ENCODE peak calls at places on chromosome 15, in ten cellular contexts. A is A549, Q is body of pancreas, V is heart left ventricle, X is gastrocnemius medialis, J is spleen, O is Peyer's patch, S is uterus, T is stomach, N is IMR-90. W is an unnamed sample.

GRCh38 chr15:69604050-69604378 is 151.4 kb downstream of the RPLP1 start:
- DNase-seq in T (peak; percentile 75), S (no peak), X (no peak), V (no peak), O (no peak), A (no peak), N (no peak), Q (peak; percentile 81), J (no peak), W (no peak)

GRCh38 chr15:83657549-83657948 is 3.6 kb downstream of the ADAMTSL3 start:
- DNase-seq in A (no peak), O (no peak), X (no peak), Q (no peak), N (no peak), V (no peak), S (no peak), J (no peak), T (no peak), W (no peak)

GRCh38 chr15:83446904-83447708 is at the start of gene SH3GL3:
- DNase-seq in O (peak; percentile 68), V (peak; percentile 86), N (peak; percentile 55), S (peak; percentile 77), A (peak; percentile 63), Q (peak; percentile 81), J (peak; percentile 81), X (peak; percentile 37), T (peak; percentile 75), W (peak; percentile 19)

GRCh38 chr15:73771380-73772095 is 18.4 kb upstream of the INSYN1 start:
- DNase-seq in V (no peak), S (no peak), T (no peak), J (no peak), N (no peak), O (no peak), Q (no peak), X (no peak), A (no peak), W (no peak)

GRCh38 chr15:53256457-53256856 is 466.3 kb upstream of the ONECUT1 start:
- DNase-seq in J (no peak), N (no peak), S (no peak), Q (no peak), O (no peak), A (no peak), X (no peak), V (no peak), T (no peak), W (no peak)

GRCh38 chr15:89125038-89125826 is 37.0 kb downstream of the ABHD2 start:
- DNase-seq in N (no peak), V (no peak), S (no peak), Q (peak; percentile 73), X (no peak), T (peak; percentile 56), O (no peak), J (no peak), A (no peak), W (no peak)

GRCh38 chr15:56693761-56694160 is 39.5 kb downstream of the ZNF280D start:
- DNase-seq in V (no peak), J (no peak), X (no peak), S (no peak), Q (no peak), O (no peak), A (no peak), T (no peak), N (peak; percentile 35), W (no peak)

GRCh38 chr15:89171136-89172072 is 50.0 kb downstream of the RLBP1 start:
- DNase-seq in A (peak; percentile 71), N (peak; percentile 36), O (no peak), Q (peak; percentile 67), T (peak; percentile 71), X (peak; percentile 58), V (no peak), S (no peak), J (peak; percentile 76), W (no peak)

GRCh38 chr15:57352535-57353316 is 23.6 kb upstream of the CGNL1 start:
- DNase-seq in T (no peak), J (no peak), S (no peak), X (no peak), N (no peak), Q (no peak), V (no peak), A (no peak), O (no peak), W (no peak)

GRCh38 chr15:51163843-51164242 is 69.1 kb upstream of the TNFAIP8L3 start:
- DNase-seq in N (no peak), Q (no peak), V (no peak), X (no peak), O (no peak), T (no peak), A (no peak), S (no peak), J (no peak), W (no peak)

GRCh38 chr15:79212589-79213139 is 69.9 kb upstream of the ANKRD34C start:
- DNase-seq in T (no peak), A (no peak), S (no peak), Q (no peak), V (no peak), O (no peak), X (no peak), N (no peak), J (no peak), W (no peak)

GRCh38 chr15:25176991-25177954 is 222.5 kb downstream of the SNRPN start:
- DNase-seq in N (no peak), O (peak; percentile 20), J (peak; percentile 51), T (peak; percentile 17), V (no peak), X (no peak), A (no peak), S (peak; percentile 7), Q (no peak), W (no peak)

GRCh38 chr15:27414168-27414870 is 443.3 kb downstream of the GABRG3 start:
- DNase-seq in N (no peak), X (no peak), A (no peak), T (no peak), J (no peak), O (no peak), S (no peak), Q (no peak), V (no peak), W (no peak)

GRCh38 chr15:37099321-37100108 is 834 bp downstream of the MEIS2 start:
- DNase-seq in J (no peak), V (peak; percentile 56), N (peak; percentile 34), X (no peak), S (peak; percentile 66), T (no peak), A (peak; percentile 15), Q (no peak), O (no peak), W (no peak)
- TF ChIP-seq POLR2A in J (no peak), V (no peak), N (no peak), X (no peak), S (no peak), T (no peak), A (no peak), Q (no peak), O (no peak), W (no peak)

DNA sequence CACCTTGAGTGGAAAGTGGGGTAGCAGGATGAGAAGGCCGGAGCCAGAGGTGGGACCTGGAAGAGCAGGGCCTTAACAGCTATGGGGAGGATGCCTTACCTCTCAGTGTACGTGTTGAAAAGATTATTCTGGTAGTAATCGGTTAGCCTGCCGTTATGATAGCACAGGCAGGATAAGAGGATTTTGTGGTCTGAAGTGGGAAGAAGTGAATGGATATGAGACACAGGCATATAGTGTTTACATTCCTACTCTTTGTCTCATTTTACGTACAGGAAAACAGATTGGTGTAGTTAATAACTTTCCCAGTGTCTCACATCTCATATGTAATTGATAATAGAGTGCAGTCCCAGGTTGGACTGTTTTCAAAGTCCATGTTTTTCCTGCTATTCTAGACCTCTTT is 172.3 kb downstream of the KLHL25 start:
- DNase-seq in S (no peak), A (no peak), J (no peak), V (no peak), X (no peak), O (no peak), N (peak; percentile 92), Q (no peak), T (no peak), W (no peak)
- H3K4me3 ChIP-seq in S (peak overlapping the region; percentile 76), A (no peak overlapping the region), J (no peak overlapping the region), V (peak overlapping the region; percentile 58), X (peak overlapping the region; percentile 67), O (peak overlapping the region; percentile 44), N (no peak overlapping the region), Q (no peak overlapping the region), T (peak overlapping the region; percentile 51), W (no peak overlapping the region)

DNA sequence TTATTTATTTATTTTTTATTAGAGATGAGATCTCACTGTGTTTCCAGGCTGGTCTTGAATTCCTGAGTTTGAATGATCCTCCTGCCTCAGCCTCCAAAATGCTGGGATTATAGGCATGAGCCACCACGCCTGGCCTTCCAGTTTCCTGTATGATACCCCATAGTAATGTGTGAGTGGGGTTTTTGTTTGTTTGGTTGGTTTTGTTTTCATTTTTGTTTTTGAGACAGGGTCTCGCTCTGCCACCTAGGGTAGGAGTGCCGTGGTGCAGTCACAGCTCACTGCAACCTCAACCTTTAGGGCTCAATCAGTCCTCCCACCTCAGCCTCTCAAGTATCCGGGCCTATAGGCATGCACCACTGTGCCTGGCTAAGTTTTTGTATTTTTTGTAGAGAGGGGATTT is 30.9 kb downstream of the GOLM2 start:
- DNase-seq in T (no peak), X (no peak), O (no peak), N (no peak), Q (no peak), S (no peak), V (no peak), J (no peak), A (no peak), W (no peak)
- TF ChIP-seq CTCF in T (peak; percentile 11), X (no peak), O (no peak), N (no peak), Q (no peak), S (no peak), V (no peak), J (peak; percentile 32), A (no peak), W (no peak)

DNA sequence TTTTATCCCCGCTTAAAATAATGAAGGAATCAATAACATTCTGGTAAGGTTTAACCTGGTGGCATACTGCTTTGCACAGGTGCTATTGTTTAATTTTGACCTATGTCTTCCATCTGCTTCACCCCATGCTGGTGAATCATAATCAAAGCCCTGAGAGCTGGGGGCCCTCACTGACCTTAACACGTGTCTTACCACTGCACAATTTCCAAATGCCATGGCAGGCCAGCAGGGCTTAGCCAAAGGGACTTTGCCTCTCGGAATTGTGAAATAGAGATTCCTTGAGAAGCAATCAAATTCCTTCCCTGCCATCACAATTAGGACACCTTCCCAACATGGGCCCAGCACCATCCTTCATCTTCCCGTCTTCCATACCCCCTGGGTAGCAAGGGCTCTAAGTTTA is 242.6 kb upstream of the THBS1 start:
- DNase-seq in O (no peak), T (no peak), V (no peak), J (no peak), S (no peak), Q (no peak), X (no peak), N (no peak), A (no peak), W (no peak)
- TF ChIP-seq POLR2A in O (no peak), T (no peak), V (no peak), J (no peak), S (no peak), Q (no peak), X (no peak), N (no peak), A (no peak), W (no peak)